ENCODE peak calls at places on chromosomes 7 and 10, in eight cellular contexts. N, H, B, R, D, O, C and Q are unnamed samples.

GRCh38 chr10:22320591-22321155 is at the start of gene BMI1:
- DNase-seq in R (peak), B (no peak), N (peak), C (peak), O (peak), D (peak), H (peak), Q (no peak)

GRCh38 chr10:4527281-4527960 is 298.6 kb upstream of the AKR1E2 start:
- DNase-seq in O (no peak), C (no peak), N (no peak), D (no peak), R (no peak), B (no peak), H (no peak), Q (no peak)

GRCh38 chr10:3226960-3227724 is 54.6 kb upstream of the PITRM1 start:
- DNase-seq in B (no peak), O (no peak), D (no peak), R (peak), C (no peak), N (no peak), H (no peak), Q (no peak)

GRCh38 chr10:19688344-19688743 is 127.9 kb upstream of the PLXDC2 start:
- DNase-seq in C (no peak), N (no peak), R (no peak), O (no peak), H (no peak), D (no peak), B (no peak), Q (no peak)

GRCh38 chr10:101612872-101613271 is 24.8 kb downstream of the DPCD start:
- DNase-seq in D (no peak), C (no peak), B (no peak), H (no peak), N (no peak), R (no peak), O (no peak), Q (no peak)

GRCh38 chr7:150965273-150965830 is 12.8 kb downstream of the KCNH2 start:
- DNase-seq in H (no peak), D (no peak), O (no peak), B (no peak), R (no peak), N (no peak), C (no peak), Q (no peak)

GRCh38 chr7:137976700-137977099 is 25.2 kb downstream of the CREB3L2 start:
- DNase-seq in O (no peak), R (no peak), N (no peak), C (no peak), H (no peak), D (no peak), B (no peak), Q (no peak)

GRCh38 chr10:104336829-104337526 is 1.3 kb downstream of the ITPRIP start:
- DNase-seq in N (no peak), R (no peak), H (no peak), C (no peak), B (no peak), D (no peak), O (peak), Q (no peak)

GRCh38 chr7:16939161-16939560 is 57.4 kb upstream of the AGR3 start:
- DNase-seq in R (no peak), C (no peak), D (no peak), N (no peak), H (no peak), O (no peak), B (no peak), Q (no peak)

GRCh38 chr10:99682752-99683151 is 23.4 kb downstream of the ENTPD7 start:
- DNase-seq in B (no peak), H (no peak), D (no peak), O (no peak), R (no peak), C (peak), N (no peak), Q (no peak)

GRCh38 chr10:117677239-117677638 is 134.7 kb downstream of the EMX2 start:
- DNase-seq in B (no peak), R (no peak), N (no peak), C (no peak), O (no peak), H (no peak), D (peak), Q (no peak)

GRCh38 chr10:91909178-91909677 is at the start of gene FGFBP3:
- DNase-seq in N (peak), H (no peak), B (no peak), R (peak), C (peak), D (peak), O (peak), Q (no peak)

GRCh38 chr7:24826662-24827020 is 69.4 kb upstream of the GSDME start:
- DNase-seq in D (no peak), H (no peak), C (no peak), B (no peak), N (no peak), O (no peak), R (no peak), Q (no peak)

GRCh38 chr7:39465055-39465929 is 100.9 kb upstream of the YAE1 start:
- DNase-seq in D (peak), C (peak), O (peak), R (peak), N (peak), H (peak), B (peak), Q (no peak)

GRCh38 chr10:130221456-130222375 is 85.5 kb downstream of the GLRX3 start:
- DNase-seq in O (no peak), R (no peak), N (no peak), H (no peak), C (no peak), B (no peak), D (peak), Q (no peak)

GRCh38 chr7:139714163-139714901 is 63.5 kb downstream of the HIPK2 start:
- DNase-seq in N (no peak), C (no peak), B (no peak), O (no peak), R (no peak), D (peak), H (no peak), Q (no peak)

GRCh38 chr10:108348215-108348614 is 1183.7 kb upstream of the SORCS1 start:
- DNase-seq in O (no peak), C (no peak), N (no peak), H (no peak), B (no peak), R (no peak), D (no peak), Q (no peak)

GRCh38 chr10:74825033-74825370 is 1.4 kb upstream of the KAT6B start:
- DNase-seq in H (no peak), O (peak), C (peak), N (peak), R (peak), B (no peak), D (peak), Q (no peak)

GRCh38 chr7:134356421-134356936 is 39.7 kb upstream of the SLC35B4 start:
- DNase-seq in O (no peak), D (no peak), C (no peak), B (no peak), R (no peak), H (no peak), N (no peak), Q (no peak)

GRCh38 chr7:30142710-30143109 is 7.9 kb downstream of the MTURN start:
- DNase-seq in D (no peak), O (no peak), H (no peak), B (no peak), N (no peak), C (peak), R (no peak), Q (no peak)

GRCh38 chr10:12687996-12688395 is 313.5 kb downstream of the CCDC3 start:
- DNase-seq in R (no peak), D (no peak), B (no peak), O (no peak), N (no peak), C (no peak), H (no peak), Q (no peak)
- TF ChIP-seq CTCF in R (no peak), D (no peak), B (no peak), O (no peak), N (no peak), C (no peak), H (no peak), Q (no peak)

DNA sequence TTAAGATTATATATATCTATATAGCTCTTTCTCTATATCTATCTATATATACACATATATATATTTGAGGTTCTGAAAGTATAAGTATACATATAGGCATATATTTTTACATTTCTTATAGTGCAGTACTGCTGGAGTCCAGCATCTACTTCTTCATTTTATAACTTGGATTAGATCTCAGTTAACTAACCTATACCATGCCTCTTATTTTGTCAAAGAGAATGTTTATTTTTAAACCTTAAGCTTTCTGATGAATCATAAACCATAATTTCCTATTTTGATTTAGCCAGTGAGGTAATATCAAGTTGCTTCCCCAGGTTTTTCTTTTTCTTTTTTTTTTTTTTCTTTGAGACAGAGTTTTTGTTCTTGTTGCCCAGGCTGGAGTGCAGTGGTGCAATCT is 8.1 kb downstream of the ZNF32 start:
- DNase-seq in R (no peak), O (no peak), D (no peak), H (no peak), N (no peak), C (no peak), B (no peak), Q (no peak)
- TF ChIP-seq CTCF in R (no peak), O (no peak), D (no peak), H (no peak), N (no peak), C (no peak), B (no peak), Q (no peak)

DNA sequence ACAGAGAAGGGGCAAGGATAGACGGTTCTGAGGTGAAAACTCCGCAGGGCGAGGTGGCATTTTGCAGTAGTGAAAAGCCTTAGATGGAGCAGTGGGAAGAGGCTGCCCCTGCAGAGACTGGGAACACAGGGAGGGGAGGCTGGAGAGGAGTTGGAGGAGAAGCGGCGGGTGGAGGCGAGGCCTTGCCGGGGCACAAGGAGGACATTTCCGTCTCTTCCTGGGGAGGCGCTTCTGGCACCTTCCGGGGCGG is 42.6 kb downstream of the LDB3 start:
- DNase-seq in D (no peak), B (no peak), H (no peak), C (no peak), R (no peak), O (no peak), N (no peak), Q (no peak)
- TF ChIP-seq CTCF in D (no peak), B (no peak), H (no peak), C (peak), R (no peak), O (no peak), N (no peak), Q (no peak)

GRCh38 chr10:70323697-70324340 is 40.0 kb upstream of the NPFFR1 start:
- DNase-seq in R (no peak), N (no peak), B (no peak), D (peak), C (no peak), O (no peak), H (no peak), Q (no peak)
- TF ChIP-seq CTCF in R (no peak), N (no peak), B (no peak), D (peak), C (no peak), O (no peak), H (no peak), Q (no peak)

GRCh38 chr10:50619882-50620281 is 3.9 kb downstream of the SGMS1 start:
- DNase-seq in O (no peak), D (no peak), R (no peak), B (no peak), H (no peak), N (no peak), C (no peak), Q (no peak)

GRCh38 chr10:50620899-50621298 is 2.9 kb downstream of the SGMS1 start:
- DNase-seq in H (no peak), R (no peak), D (no peak), C (no peak), B (no peak), N (no peak), O (no peak), Q (no peak)

GRCh38 chr10:50623299-50624153 is at the start of gene SGMS1:
- DNase-seq in R (peak), B (no peak), D (peak), C (peak), H (peak), N (peak), O (peak), Q (peak)

GRCh38 chr10:50622497-50623298 is 1.1 kb downstream of the SGMS1 start:
- DNase-seq in H (no peak), R (peak), B (no peak), N (peak), O (peak), C (peak), D (no peak), Q (no peak)

GRCh38 chr10:50621981-50622496 is 1.7 kb downstream of the SGMS1 start:
- DNase-seq in B (peak), N (peak), C (peak), R (peak), O (peak), D (peak), H (peak), Q (peak)
- TF ChIP-seq CTCF in B (peak), N (peak), C (no peak), R (no peak), O (no peak), D (peak), H (no peak), Q (no peak)

GRCh38 chr7:47852330-47853245 is 95.7 kb downstream of the PKD1L1 start:
- DNase-seq in B (no peak), N (no peak), C (no peak), D (peak), R (no peak), O (no peak), H (no peak), Q (no peak)
- TF ChIP-seq CTCF in B (peak), N (no peak), C (no peak), D (peak), R (no peak), O (no peak), H (peak), Q (no peak)

DNA sequence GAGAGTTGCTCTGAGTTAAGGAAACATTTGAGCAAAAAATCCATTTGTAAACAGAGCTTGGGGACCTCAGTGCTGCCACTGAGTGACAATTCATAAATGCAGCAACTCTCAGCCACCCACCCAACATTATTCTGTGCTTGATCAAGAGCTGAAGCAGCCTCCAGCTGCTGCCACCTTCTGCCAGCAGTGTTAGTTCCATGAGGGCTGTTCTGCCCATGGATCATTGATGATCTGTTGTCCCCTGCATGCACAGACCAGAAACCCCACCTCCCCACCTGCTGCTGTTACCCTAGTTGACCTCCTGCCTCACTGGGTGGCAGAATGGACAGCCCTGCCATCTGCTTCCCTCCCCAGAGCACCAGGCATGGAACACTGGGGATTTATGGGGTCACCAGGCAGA is 305.4 kb downstream of the KCNMA1 start:
- DNase-seq in O (no peak), N (no peak), D (no peak), H (no peak), C (peak), B (no peak), R (no peak), Q (no peak)
- TF ChIP-seq CTCF in O (no peak), N (no peak), D (no peak), H (no peak), C (no peak), B (no peak), R (no peak), Q (no peak)

DNA sequence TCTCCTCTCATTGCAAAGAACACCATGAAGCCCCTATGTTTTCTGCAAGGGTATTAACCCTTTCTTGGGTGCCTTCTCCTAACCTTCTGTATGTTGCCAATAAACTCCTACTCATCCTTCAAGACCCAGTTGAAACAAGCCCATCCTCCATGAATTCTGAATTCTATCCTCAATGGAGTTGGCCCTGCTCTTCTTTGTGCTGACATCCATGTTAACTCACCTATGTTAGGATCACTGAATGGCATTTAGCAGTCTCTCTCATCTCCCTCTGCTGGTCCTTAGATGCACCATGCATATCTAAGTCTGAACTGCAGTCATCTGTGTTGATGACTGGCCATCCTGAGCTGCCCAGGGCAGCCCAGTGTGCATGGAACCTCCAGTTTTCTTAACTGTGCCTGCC is 129.8 kb downstream of the BUB3 start:
- DNase-seq in O (no peak), N (no peak), D (no peak), B (no peak), H (no peak), C (no peak), R (no peak), Q (no peak)
- TF ChIP-seq CTCF in O (no peak), N (no peak), D (peak), B (no peak), H (no peak), C (no peak), R (no peak), Q (no peak)

DNA sequence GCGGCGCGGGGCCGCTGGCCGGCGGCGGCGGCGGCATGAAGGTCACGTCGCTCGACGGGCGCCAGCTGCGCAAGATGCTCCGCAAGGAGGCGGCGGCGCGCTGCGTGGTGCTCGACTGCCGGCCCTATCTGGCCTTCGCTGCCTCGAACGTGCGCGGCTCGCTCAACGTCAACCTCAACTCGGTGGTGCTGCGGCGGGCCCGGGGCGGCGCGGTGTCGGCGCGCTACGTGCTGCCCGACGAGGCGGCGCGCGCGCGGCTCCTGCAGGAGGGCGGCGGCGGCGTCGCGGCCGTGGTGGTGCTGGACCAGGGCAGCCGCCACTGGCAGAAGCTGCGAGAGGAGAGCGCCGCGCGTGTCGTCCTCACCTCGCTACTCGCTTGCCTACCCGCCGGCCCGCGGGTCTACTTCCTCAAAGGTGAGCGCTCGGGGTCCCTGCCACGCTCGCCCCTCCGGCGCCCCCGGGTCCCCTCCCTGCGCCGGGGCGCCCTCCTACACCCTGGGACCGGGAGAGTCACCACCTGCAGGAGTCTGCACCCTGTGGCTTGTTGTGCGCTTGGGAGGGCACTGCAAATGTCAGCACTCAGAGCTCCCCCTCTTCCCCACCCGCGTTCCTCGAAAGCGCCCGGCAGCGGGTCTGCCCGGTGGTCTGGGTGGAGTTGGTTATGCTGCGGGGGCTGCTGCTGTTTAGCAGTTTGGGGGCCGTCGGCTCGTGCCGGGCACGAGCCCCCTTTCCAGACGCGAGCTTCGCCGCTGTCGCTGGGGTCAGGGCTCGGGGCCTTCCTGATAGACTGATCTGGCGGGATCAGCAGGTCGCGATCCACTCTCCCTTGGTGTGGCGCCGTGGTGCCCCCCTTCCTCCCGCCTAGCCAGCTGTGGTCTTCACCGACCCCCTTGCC is 627 bp downstream of the DUSP5 start:
- DNase-seq in H (no peak), N (no peak), D (peak), C (peak), O (peak), R (no peak), B (no peak), Q (no peak)
- TF ChIP-seq CTCF in H (no peak), N (no peak), D (no peak), C (no peak), O (no peak), R (no peak), B (no peak), Q (no peak)